ENCODE peak calls at places on chromosomes 13 and 19, in five cellular contexts. One of them, this sample, is unnamed. For H3K9me3, the result is how much of the 10 kb centered on the place peaks cover.

GRCh38 chr13:42777476-42777875 is 3.9 kb upstream of the FAM216B start:
- DNase-seq in left lung: no peak
- DNase-seq in CD8-positive, alpha-beta T cell: no peak
- DNase-seq in neural progenitor cell: no peak
- DNase-seq in stomach: no peak
- DNase-seq in this sample: no peak

GRCh38 chr19:57302727-57303401 is 17.4 kb upstream of the ZNF543 start:
- DNase-seq in left lung: no peak
- DNase-seq in stomach: no peak
- DNase-seq in neural progenitor cell: no peak
- DNase-seq in CD8-positive, alpha-beta T cell: no peak
- DNase-seq in this sample: no peak

GRCh38 chr13:36918246-36919060 is 1.6 kb downstream of the SMAD9 start:
- DNase-seq in left lung: no peak
- DNase-seq in stomach: no peak
- DNase-seq in neural progenitor cell: peak
- DNase-seq in CD8-positive, alpha-beta T cell: no peak
- DNase-seq in this sample: no peak

GRCh38 chr13:99308481-99309087 is 1.4 kb upstream of the GPR183 start:
- DNase-seq in neural progenitor cell: no peak
- DNase-seq in CD8-positive, alpha-beta T cell: no peak
- DNase-seq in stomach: no peak
- DNase-seq in left lung: no peak
- DNase-seq in this sample: no peak

GRCh38 chr13:80306573-80306972 is 34.4 kb downstream of the SPRY2 start:
- DNase-seq in stomach: no peak
- DNase-seq in CD8-positive, alpha-beta T cell: no peak
- DNase-seq in left lung: no peak
- DNase-seq in neural progenitor cell: no peak
- DNase-seq in this sample: no peak

GRCh38 chr19:6648141-6648715 is 21.7 kb downstream of the TNFSF14 start:
- DNase-seq in left lung: no peak
- DNase-seq in stomach: no peak
- DNase-seq in neural progenitor cell: no peak
- DNase-seq in CD8-positive, alpha-beta T cell: no peak
- DNase-seq in this sample: no peak

GRCh38 chr13:46624353-46624752 is 71.4 kb downstream of the LRCH1 start:
- DNase-seq in stomach: no peak
- DNase-seq in CD8-positive, alpha-beta T cell: no peak
- DNase-seq in neural progenitor cell: no peak
- DNase-seq in left lung: no peak
- DNase-seq in this sample: no peak

GRCh38 chr19:18224525-18225354 is 1.5 kb downstream of the PDE4C start:
- DNase-seq in CD8-positive, alpha-beta T cell: peak
- DNase-seq in stomach: peak
- DNase-seq in left lung: peak
- DNase-seq in neural progenitor cell: peak
- DNase-seq in this sample: peak

GRCh38 chr13:111245781-111246384 is 74.6 kb upstream of the TEX29 start:
- DNase-seq in left lung: no peak
- DNase-seq in CD8-positive, alpha-beta T cell: no peak
- DNase-seq in neural progenitor cell: no peak
- DNase-seq in stomach: no peak
- DNase-seq in this sample: no peak

GRCh38 chr13:100646030-100646673 is 28.4 kb downstream of the TMTC4 start:
- DNase-seq in stomach: peak
- DNase-seq in CD8-positive, alpha-beta T cell: no peak
- DNase-seq in neural progenitor cell: peak
- DNase-seq in left lung: no peak
- DNase-seq in this sample: no peak

GRCh38 chr13:24911135-24911524 is 147.2 kb downstream of the RNF17 start:
- DNase-seq in left lung: no peak
- DNase-seq in CD8-positive, alpha-beta T cell: no peak
- DNase-seq in neural progenitor cell: no peak
- DNase-seq in stomach: no peak
- DNase-seq in this sample: no peak

GRCh38 chr13:79880820-79881219 is 399.9 kb downstream of the NDFIP2 start:
- DNase-seq in neural progenitor cell: no peak
- DNase-seq in stomach: no peak
- DNase-seq in CD8-positive, alpha-beta T cell: no peak
- DNase-seq in left lung: no peak
- DNase-seq in this sample: no peak

GRCh38 chr19:42088471-42089190 is 12.7 kb downstream of the ZNF574 start:
- DNase-seq in stomach: no peak
- DNase-seq in CD8-positive, alpha-beta T cell: no peak
- DNase-seq in neural progenitor cell: no peak
- DNase-seq in left lung: no peak
- DNase-seq in this sample: no peak

GRCh38 chr13:52744842-52745241 is 5.2 kb upstream of the CNMD start:
- DNase-seq in CD8-positive, alpha-beta T cell: no peak
- DNase-seq in neural progenitor cell: no peak
- DNase-seq in left lung: no peak
- DNase-seq in stomach: no peak
- DNase-seq in this sample: no peak

GRCh38 chr19:47512183-47512947 is 2.5 kb downstream of the NAPA start:
- DNase-seq in stomach: peak
- DNase-seq in CD8-positive, alpha-beta T cell: no peak
- DNase-seq in left lung: peak
- DNase-seq in neural progenitor cell: no peak
- DNase-seq in this sample: no peak

GRCh38 chr13:107296804-107297203 is 728.9 kb upstream of the ARGLU1 start:
- DNase-seq in neural progenitor cell: no peak
- DNase-seq in stomach: no peak
- DNase-seq in left lung: no peak
- DNase-seq in CD8-positive, alpha-beta T cell: no peak
- DNase-seq in this sample: no peak

GRCh38 chr19:32688315-32688714 is 3.3 kb upstream of the NUDT19 start:
- DNase-seq in neural progenitor cell: no peak
- DNase-seq in stomach: peak
- DNase-seq in CD8-positive, alpha-beta T cell: no peak
- DNase-seq in left lung: no peak
- DNase-seq in this sample: no peak

GRCh38 chr13:39105110-39105509 is 66.9 kb downstream of the NHLRC3 start:
- DNase-seq in CD8-positive, alpha-beta T cell: no peak
- DNase-seq in stomach: no peak
- DNase-seq in neural progenitor cell: no peak
- DNase-seq in left lung: no peak
- DNase-seq in this sample: no peak

GRCh38 chr13:83620535-83621220 is 261.6 kb downstream of the SLITRK1 start:
- DNase-seq in neural progenitor cell: no peak
- DNase-seq in stomach: no peak
- DNase-seq in CD8-positive, alpha-beta T cell: no peak
- DNase-seq in left lung: no peak
- DNase-seq in this sample: no peak

GRCh38 chr19:43575955-43576451 is 402 bp downstream of the PINLYP start:
- DNase-seq in neural progenitor cell: no peak
- DNase-seq in CD8-positive, alpha-beta T cell: no peak
- DNase-seq in left lung: no peak
- DNase-seq in stomach: no peak
- DNase-seq in this sample: no peak

GRCh38 chr13:76017861-76018556 is 381.9 kb downstream of the LMO7 start:
- DNase-seq in stomach: no peak
- DNase-seq in CD8-positive, alpha-beta T cell: no peak
- DNase-seq in left lung: no peak
- DNase-seq in neural progenitor cell: no peak
- DNase-seq in this sample: no peak

GRCh38 chr13:80341771-80342271 is 895 bp upstream of the SPRY2 start:
- DNase-seq in neural progenitor cell: peak
- DNase-seq in left lung: peak
- DNase-seq in CD8-positive, alpha-beta T cell: no peak
- DNase-seq in stomach: no peak
- DNase-seq in this sample: no peak

GRCh38 chr13:59119475-59119874 is 1044.3 kb downstream of the DIAPH3 start:
- DNase-seq in neural progenitor cell: no peak
- DNase-seq in left lung: no peak
- DNase-seq in stomach: no peak
- DNase-seq in CD8-positive, alpha-beta T cell: no peak
- DNase-seq in this sample: no peak
- H3K27ac ChIP-seq in neural progenitor cell: no peak
- H3K27ac ChIP-seq in left lung: no peak
- H3K27ac ChIP-seq in stomach: no peak
- H3K27ac ChIP-seq in CD8-positive, alpha-beta T cell: no peak
- H3K27ac ChIP-seq in this sample: no peak

DNA sequence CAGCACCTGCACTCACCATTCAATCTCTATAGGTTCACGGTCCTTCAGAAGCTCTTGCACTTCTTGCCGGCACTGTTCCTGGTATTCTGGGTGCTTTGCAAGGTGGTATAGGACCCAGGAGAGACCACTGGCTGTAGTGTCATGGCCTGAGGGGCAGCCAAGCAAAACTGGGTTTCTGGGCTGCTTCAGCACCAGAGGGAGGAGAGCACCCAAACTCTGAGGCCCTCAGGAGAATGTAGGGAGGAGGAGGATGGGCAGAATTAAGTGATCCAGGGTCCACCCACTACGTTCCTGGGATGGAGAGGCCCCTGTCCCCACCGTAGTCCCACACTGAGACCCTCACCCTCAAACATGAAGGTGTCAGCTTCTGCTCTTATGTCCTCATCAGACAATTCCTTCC is 12.3 kb downstream of the CYP4F11 start:
- DNase-seq in neural progenitor cell: no peak
- DNase-seq in left lung: no peak
- DNase-seq in stomach: no peak
- DNase-seq in CD8-positive, alpha-beta T cell: no peak
- DNase-seq in this sample: no peak
- H3K9me3 ChIP-seq in neural progenitor cell: under half
- H3K9me3 ChIP-seq in left lung: under half
- H3K9me3 ChIP-seq in stomach: under half
- H3K9me3 ChIP-seq in CD8-positive, alpha-beta T cell: under half
- H3K9me3 ChIP-seq in this sample: under half

GRCh38 chr13:51005566-51005965 is 96.0 kb downstream of the RNASEH2B start:
- DNase-seq in stomach: no peak
- DNase-seq in neural progenitor cell: no peak
- DNase-seq in left lung: no peak
- DNase-seq in CD8-positive, alpha-beta T cell: no peak
- DNase-seq in this sample: no peak
- H3K27ac ChIP-seq in stomach: no peak
- H3K27ac ChIP-seq in neural progenitor cell: no peak
- H3K27ac ChIP-seq in left lung: no peak
- H3K27ac ChIP-seq in CD8-positive, alpha-beta T cell: no peak
- H3K27ac ChIP-seq in this sample: no peak

DNA sequence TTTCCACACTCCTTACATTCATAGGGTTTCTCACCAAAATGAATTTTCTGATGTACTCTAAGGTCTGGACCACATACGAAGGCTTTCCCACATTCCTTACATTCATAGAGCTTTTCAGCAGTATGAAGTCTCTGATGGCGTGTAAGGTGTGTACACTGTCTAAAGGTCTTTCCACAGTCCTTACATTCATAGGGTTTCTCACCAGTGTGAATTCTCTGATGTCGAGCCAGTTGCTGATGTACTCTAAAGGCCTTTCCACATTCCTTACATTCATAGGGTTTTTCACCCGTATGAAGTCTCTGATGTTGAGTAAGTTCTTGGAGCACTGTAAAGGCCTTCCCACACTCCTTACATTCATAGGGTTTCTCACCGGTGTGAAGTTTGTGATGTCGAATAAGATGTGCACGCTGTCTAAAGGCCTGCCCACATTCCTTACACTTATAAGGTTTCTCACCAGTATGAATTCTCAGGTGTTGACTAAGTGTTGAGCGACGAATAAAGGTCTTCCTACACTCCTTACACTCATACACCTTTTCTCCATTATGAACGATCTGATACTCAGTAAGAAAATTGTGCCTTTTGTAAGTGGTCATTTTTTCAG is 38.1 kb downstream of the ZFP14 start:
- DNase-seq in stomach: no peak
- DNase-seq in left lung: no peak
- DNase-seq in neural progenitor cell: no peak
- DNase-seq in CD8-positive, alpha-beta T cell: no peak
- DNase-seq in this sample: no peak
- H3K9me3 ChIP-seq in stomach: under half
- H3K9me3 ChIP-seq in left lung: under half
- H3K9me3 ChIP-seq in neural progenitor cell: under half
- H3K9me3 ChIP-seq in CD8-positive, alpha-beta T cell: under half
- H3K9me3 ChIP-seq in this sample: under half

GRCh38 chr19:40744554-40745401 is 5.5 kb downstream of the ACTMAP start:
- DNase-seq in CD8-positive, alpha-beta T cell: no peak
- DNase-seq in left lung: peak
- DNase-seq in stomach: no peak
- DNase-seq in neural progenitor cell: peak
- DNase-seq in this sample: no peak

GRCh38 chr19:40743926-40744325 is 6.4 kb downstream of the ACTMAP start:
- DNase-seq in CD8-positive, alpha-beta T cell: no peak
- DNase-seq in stomach: no peak
- DNase-seq in left lung: no peak
- DNase-seq in neural progenitor cell: no peak
- DNase-seq in this sample: no peak

GRCh38 chr19:40747536-40747935 is 2.7 kb downstream of the ACTMAP start:
- DNase-seq in neural progenitor cell: no peak
- DNase-seq in left lung: no peak
- DNase-seq in CD8-positive, alpha-beta T cell: no peak
- DNase-seq in stomach: no peak
- DNase-seq in this sample: no peak

GRCh38 chr19:40742477-40742876 is 7.8 kb downstream of the ACTMAP start:
- DNase-seq in neural progenitor cell: no peak
- DNase-seq in stomach: no peak
- DNase-seq in left lung: no peak
- DNase-seq in CD8-positive, alpha-beta T cell: no peak
- DNase-seq in this sample: no peak

GRCh38 chr19:40745402-40745780 is 4.9 kb downstream of the ACTMAP start:
- DNase-seq in neural progenitor cell: no peak
- DNase-seq in stomach: no peak
- DNase-seq in CD8-positive, alpha-beta T cell: no peak
- DNase-seq in left lung: no peak
- DNase-seq in this sample: no peak
- H3K27ac ChIP-seq in neural progenitor cell: no peak
- H3K27ac ChIP-seq in stomach: peak
- H3K27ac ChIP-seq in CD8-positive, alpha-beta T cell: no peak
- H3K27ac ChIP-seq in left lung: peak
- H3K27ac ChIP-seq in this sample: no peak

DNA sequence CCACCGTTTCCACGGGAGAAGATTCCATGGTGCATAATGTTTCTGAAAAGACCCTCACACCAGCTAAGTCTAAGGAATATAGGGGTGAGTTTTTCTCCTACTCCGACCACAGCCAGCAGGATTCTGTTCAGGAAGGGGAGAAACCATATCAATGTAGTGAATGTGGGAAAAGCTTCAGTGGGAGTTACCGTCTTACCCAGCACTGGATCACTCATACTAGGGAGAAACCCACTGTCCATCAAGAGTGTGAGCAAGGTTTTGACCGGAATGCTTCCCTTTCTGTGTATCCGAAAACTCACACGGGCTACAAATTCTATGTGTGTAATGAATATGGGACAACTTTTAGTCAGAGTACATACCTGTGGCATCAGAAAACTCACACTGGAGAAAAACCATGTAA is 19.1 kb downstream of the ZNF473 start:
- DNase-seq in CD8-positive, alpha-beta T cell: no peak
- DNase-seq in left lung: no peak
- DNase-seq in stomach: no peak
- DNase-seq in neural progenitor cell: no peak
- DNase-seq in this sample: no peak
- H3K9me3 ChIP-seq in CD8-positive, alpha-beta T cell: under half
- H3K9me3 ChIP-seq in left lung: under half
- H3K9me3 ChIP-seq in stomach: under half
- H3K9me3 ChIP-seq in neural progenitor cell: under half
- H3K9me3 ChIP-seq in this sample: under half

This sample was measured in effector memory CD4-positive, alpha-beta T cell.